ENCODE peak calls at places on chromosomes 2 and 18, in seven cellular contexts. One of them, this sample, is unnamed.

GRCh38 chr2:234673961-234674759 is 177.3 kb upstream of the ARL4C start:
- DNase-seq in kidney: no peak
- DNase-seq in uterus: no peak
- DNase-seq in heart left ventricle: no peak
- DNase-seq in brain microvascular endothelial cell: no peak
- DNase-seq in IMR-90: no peak
- DNase-seq in OCI-LY7: no peak
- DNase-seq in this sample: no peak

GRCh38 chr2:45184606-45185005 is 175.4 kb upstream of the SIX2 start:
- DNase-seq in kidney: no peak
- DNase-seq in uterus: no peak
- DNase-seq in heart left ventricle: no peak
- DNase-seq in brain microvascular endothelial cell: peak; percentile 67
- DNase-seq in IMR-90: peak; percentile 61
- DNase-seq in OCI-LY7: no peak
- DNase-seq in this sample: no peak

GRCh38 chr2:178072383-178073301 is at the start of gene PDE11A:
- DNase-seq in kidney: peak; percentile 92
- DNase-seq in uterus: peak; percentile 36
- DNase-seq in heart left ventricle: peak; percentile 71
- DNase-seq in brain microvascular endothelial cell: peak; percentile 61
- DNase-seq in IMR-90: peak; percentile 66
- DNase-seq in OCI-LY7: no peak
- DNase-seq in this sample: peak; percentile 97

GRCh38 chr2:106147665-106148064 is 46.4 kb downstream of the UXS1 start:
- DNase-seq in kidney: no peak
- DNase-seq in uterus: no peak
- DNase-seq in heart left ventricle: no peak
- DNase-seq in brain microvascular endothelial cell: no peak
- DNase-seq in IMR-90: peak; percentile 12
- DNase-seq in OCI-LY7: no peak
- DNase-seq in this sample: no peak

GRCh38 chr18:50709215-50709614 is 110.6 kb downstream of the MRO start:
- DNase-seq in kidney: no peak
- DNase-seq in uterus: no peak
- DNase-seq in heart left ventricle: no peak
- DNase-seq in brain microvascular endothelial cell: no peak
- DNase-seq in IMR-90: no peak
- DNase-seq in OCI-LY7: no peak
- DNase-seq in this sample: no peak

GRCh38 chr2:187985923-187986322 is 305.8 kb upstream of the GULP1 start:
- DNase-seq in kidney: no peak
- DNase-seq in uterus: no peak
- DNase-seq in heart left ventricle: no peak
- DNase-seq in brain microvascular endothelial cell: peak; percentile 15
- DNase-seq in IMR-90: peak; percentile 19
- DNase-seq in OCI-LY7: no peak
- DNase-seq in this sample: no peak

GRCh38 chr18:54780970-54781369 is 47.3 kb upstream of the RAB27B start:
- DNase-seq in kidney: no peak
- DNase-seq in uterus: no peak
- DNase-seq in heart left ventricle: no peak
- DNase-seq in brain microvascular endothelial cell: no peak
- DNase-seq in IMR-90: no peak
- DNase-seq in OCI-LY7: no peak
- DNase-seq in this sample: no peak

GRCh38 chr2:143730155-143730949 is 601.1 kb downstream of the ARHGAP15 start:
- DNase-seq in kidney: no peak
- DNase-seq in uterus: no peak
- DNase-seq in heart left ventricle: no peak
- DNase-seq in brain microvascular endothelial cell: peak; percentile 35
- DNase-seq in IMR-90: peak; percentile 22
- DNase-seq in OCI-LY7: no peak
- DNase-seq in this sample: no peak

GRCh38 chr2:217066510-217067270 is 206.8 kb upstream of the TNP1 start:
- DNase-seq in kidney: no peak
- DNase-seq in uterus: no peak
- DNase-seq in heart left ventricle: no peak
- DNase-seq in brain microvascular endothelial cell: no peak
- DNase-seq in IMR-90: no peak
- DNase-seq in OCI-LY7: no peak
- DNase-seq in this sample: no peak

GRCh38 chr18:63476666-63477065 is at the start of gene SERPINB5:
- DNase-seq in kidney: no peak
- DNase-seq in uterus: no peak
- DNase-seq in heart left ventricle: no peak
- DNase-seq in brain microvascular endothelial cell: no peak
- DNase-seq in IMR-90: no peak
- DNase-seq in OCI-LY7: no peak
- DNase-seq in this sample: no peak

GRCh38 chr18:44170208-44170880 is 510.3 kb upstream of the SETBP1 start:
- DNase-seq in kidney: no peak
- DNase-seq in uterus: no peak
- DNase-seq in heart left ventricle: no peak
- DNase-seq in brain microvascular endothelial cell: no peak
- DNase-seq in IMR-90: no peak
- DNase-seq in OCI-LY7: no peak
- DNase-seq in this sample: no peak

GRCh38 chr18:79260510-79260909 is 135.2 kb upstream of the NFATC1 start:
- DNase-seq in kidney: no peak
- DNase-seq in uterus: no peak
- DNase-seq in heart left ventricle: no peak
- DNase-seq in brain microvascular endothelial cell: no peak
- DNase-seq in IMR-90: no peak
- DNase-seq in OCI-LY7: peak; percentile 3
- DNase-seq in this sample: no peak

GRCh38 chr2:24411488-24412146 is 51.3 kb upstream of the ITSN2 start:
- DNase-seq in kidney: no peak
- DNase-seq in uterus: no peak
- DNase-seq in heart left ventricle: no peak
- DNase-seq in brain microvascular endothelial cell: no peak
- DNase-seq in IMR-90: no peak
- DNase-seq in OCI-LY7: no peak
- DNase-seq in this sample: no peak

GRCh38 chr2:54899576-54900200 is 150.6 kb downstream of the RTN4 start:
- DNase-seq in kidney: no peak
- DNase-seq in uterus: peak; percentile 18
- DNase-seq in heart left ventricle: no peak
- DNase-seq in brain microvascular endothelial cell: peak; percentile 43
- DNase-seq in IMR-90: peak; percentile 70
- DNase-seq in OCI-LY7: no peak
- DNase-seq in this sample: peak; percentile 27

GRCh38 chr2:25566094-25566493 is 107.3 kb downstream of the DTNB start:
- DNase-seq in kidney: no peak
- DNase-seq in uterus: no peak
- DNase-seq in heart left ventricle: no peak
- DNase-seq in brain microvascular endothelial cell: no peak
- DNase-seq in IMR-90: no peak
- DNase-seq in OCI-LY7: peak; percentile 66
- DNase-seq in this sample: no peak

GRCh38 chr18:48937869-48938750 is 12.7 kb downstream of the SMAD7 start:
- DNase-seq in kidney: no peak
- DNase-seq in uterus: no peak
- DNase-seq in heart left ventricle: no peak
- DNase-seq in brain microvascular endothelial cell: no peak
- DNase-seq in IMR-90: no peak
- DNase-seq in OCI-LY7: no peak
- DNase-seq in this sample: no peak
- H3K27ac ChIP-seq in kidney: peak overlapping the region; percentile 92
- H3K27ac ChIP-seq in uterus: peak overlapping the region; percentile 99
- H3K27ac ChIP-seq in heart left ventricle: no peak overlapping the region
- H3K27ac ChIP-seq in brain microvascular endothelial cell: no peak overlapping the region
- H3K27ac ChIP-seq in IMR-90: no peak overlapping the region
- H3K27ac ChIP-seq in OCI-LY7: no peak overlapping the region
- H3K27ac ChIP-seq in this sample: no peak overlapping the region

DNA sequence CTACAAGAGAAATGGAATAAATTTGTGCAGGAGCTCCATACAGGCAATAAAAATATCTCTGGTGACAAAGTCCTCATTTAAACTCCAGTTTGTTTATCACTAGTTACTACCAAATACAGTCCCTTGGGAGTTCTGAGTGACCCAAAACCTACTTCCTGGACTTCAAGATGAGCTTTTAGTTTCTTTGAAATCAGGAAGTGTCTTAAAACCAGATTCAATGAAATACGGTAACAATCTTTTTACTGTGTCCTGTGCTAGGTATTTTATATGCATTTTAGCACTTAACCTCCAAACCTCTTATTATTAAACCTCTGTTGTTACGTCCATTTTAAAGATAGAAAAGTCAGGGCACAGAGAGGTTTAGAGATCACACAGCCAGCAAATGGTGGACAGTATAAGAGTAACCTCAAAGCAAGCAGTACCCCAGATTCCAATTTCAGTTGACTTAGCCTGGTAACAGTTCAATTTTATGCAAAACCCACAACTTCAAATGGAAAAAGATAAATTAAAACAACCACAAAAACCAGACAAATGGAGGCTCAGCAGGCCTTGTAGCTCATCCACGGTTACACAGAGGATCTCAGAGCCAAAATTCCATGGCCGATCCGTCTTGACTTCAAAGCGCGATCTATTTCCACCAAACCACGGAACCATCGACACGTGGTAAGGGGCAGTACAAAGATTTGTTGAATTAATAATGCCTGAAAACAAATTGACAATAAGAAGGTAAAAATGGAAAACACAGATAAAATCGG is 1.3 kb upstream of the KCMF1 start:
- DNase-seq in kidney: no peak
- DNase-seq in uterus: no peak
- DNase-seq in heart left ventricle: no peak
- DNase-seq in brain microvascular endothelial cell: no peak
- DNase-seq in IMR-90: peak; percentile 31
- DNase-seq in OCI-LY7: peak; percentile 63
- DNase-seq in this sample: no peak
- H3K36me3 ChIP-seq in kidney: no peaks in the 10 kb centered on the region
- H3K36me3 ChIP-seq in uterus: no peaks in the 10 kb centered on the region
- H3K36me3 ChIP-seq in heart left ventricle: peaks cover 11% of the 10 kb centered on the region
- H3K36me3 ChIP-seq in brain microvascular endothelial cell: no peaks in the 10 kb centered on the region
- H3K36me3 ChIP-seq in IMR-90: peaks cover 8% of the 10 kb centered on the region
- H3K36me3 ChIP-seq in OCI-LY7: peaks cover 43% of the 10 kb centered on the region
- H3K36me3 ChIP-seq in this sample: no peaks in the 10 kb centered on the region

GRCh38 chr2:42906115-42906556 is 113.8 kb upstream of the HAAO start:
- DNase-seq in kidney: no peak
- DNase-seq in uterus: no peak
- DNase-seq in heart left ventricle: no peak
- DNase-seq in brain microvascular endothelial cell: no peak
- DNase-seq in IMR-90: no peak
- DNase-seq in OCI-LY7: no peak
- DNase-seq in this sample: no peak

GRCh38 chr2:42902939-42903709 is 110.7 kb upstream of the HAAO start:
- DNase-seq in kidney: no peak
- DNase-seq in uterus: no peak
- DNase-seq in heart left ventricle: no peak
- DNase-seq in brain microvascular endothelial cell: no peak
- DNase-seq in IMR-90: no peak
- DNase-seq in OCI-LY7: no peak
- DNase-seq in this sample: no peak

GRCh38 chr2:42905341-42906114 is 113.1 kb upstream of the HAAO start:
- DNase-seq in kidney: no peak
- DNase-seq in uterus: no peak
- DNase-seq in heart left ventricle: peak; percentile 50
- DNase-seq in brain microvascular endothelial cell: no peak
- DNase-seq in IMR-90: no peak
- DNase-seq in OCI-LY7: no peak
- DNase-seq in this sample: no peak

GRCh38 chr2:42903821-42904575 is 111.6 kb upstream of the HAAO start:
- DNase-seq in kidney: no peak
- DNase-seq in uterus: no peak
- DNase-seq in heart left ventricle: no peak
- DNase-seq in brain microvascular endothelial cell: no peak
- DNase-seq in IMR-90: no peak
- DNase-seq in OCI-LY7: no peak
- DNase-seq in this sample: peak; percentile 38

GRCh38 chr2:42904576-42904876 is 112.1 kb upstream of the HAAO start:
- DNase-seq in kidney: no peak
- DNase-seq in uterus: no peak
- DNase-seq in heart left ventricle: no peak
- DNase-seq in brain microvascular endothelial cell: no peak
- DNase-seq in IMR-90: no peak
- DNase-seq in OCI-LY7: no peak
- DNase-seq in this sample: no peak
- H3K27ac ChIP-seq in kidney: no peak overlapping the region
- H3K27ac ChIP-seq in uterus: peak overlapping the region; percentile 87
- H3K27ac ChIP-seq in heart left ventricle: no peak overlapping the region
- H3K27ac ChIP-seq in brain microvascular endothelial cell: no peak overlapping the region
- H3K27ac ChIP-seq in IMR-90: no peak overlapping the region
- H3K27ac ChIP-seq in OCI-LY7: no peak overlapping the region
- H3K27ac ChIP-seq in this sample: no peak overlapping the region

DNA sequence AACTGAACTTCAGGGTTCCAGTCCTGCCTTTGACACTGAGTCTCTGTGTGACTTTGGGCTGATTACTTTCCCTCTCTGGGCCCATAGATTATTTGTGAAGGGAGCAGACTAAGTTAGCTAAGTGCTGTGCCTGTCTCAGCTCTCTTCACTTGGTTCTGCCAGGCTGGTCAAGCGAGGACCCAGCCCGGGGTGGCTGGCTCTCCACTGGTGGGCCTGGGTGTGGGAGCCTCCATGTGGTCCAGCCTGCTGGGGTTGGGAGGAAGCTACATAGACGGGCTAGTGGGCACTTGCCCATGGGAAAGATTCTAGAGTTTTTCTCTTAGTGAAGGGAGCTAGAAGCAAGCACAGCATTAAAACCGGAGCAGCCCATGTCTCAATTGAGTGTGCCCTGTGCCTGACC is 59.0 kb downstream of the DYSF start:
- DNase-seq in kidney: no peak
- DNase-seq in uterus: no peak
- DNase-seq in heart left ventricle: no peak
- DNase-seq in brain microvascular endothelial cell: no peak
- DNase-seq in IMR-90: no peak
- DNase-seq in OCI-LY7: no peak
- DNase-seq in this sample: no peak
- H3K36me3 ChIP-seq in kidney: no peaks in the 10 kb centered on the region
- H3K36me3 ChIP-seq in uterus: no peaks in the 10 kb centered on the region
- H3K36me3 ChIP-seq in heart left ventricle: peaks cover 38% of the 10 kb centered on the region
- H3K36me3 ChIP-seq in brain microvascular endothelial cell: peaks cover 5% of the 10 kb centered on the region
- H3K36me3 ChIP-seq in IMR-90: no peaks in the 10 kb centered on the region
- H3K36me3 ChIP-seq in OCI-LY7: no peaks in the 10 kb centered on the region
- H3K36me3 ChIP-seq in this sample: no peaks in the 10 kb centered on the region

GRCh38 chr2:794554-795244 is 117.5 kb upstream of the TMEM18 start:
- DNase-seq in kidney: no peak
- DNase-seq in uterus: no peak
- DNase-seq in heart left ventricle: no peak
- DNase-seq in brain microvascular endothelial cell: no peak
- DNase-seq in IMR-90: no peak
- DNase-seq in OCI-LY7: no peak
- DNase-seq in this sample: no peak
- H3K27ac ChIP-seq in kidney: no peak overlapping the region
- H3K27ac ChIP-seq in uterus: peak overlapping the region; percentile 74
- H3K27ac ChIP-seq in heart left ventricle: no peak overlapping the region
- H3K27ac ChIP-seq in brain microvascular endothelial cell: no peak overlapping the region
- H3K27ac ChIP-seq in IMR-90: no peak overlapping the region
- H3K27ac ChIP-seq in OCI-LY7: no peak overlapping the region
- H3K27ac ChIP-seq in this sample: no peak overlapping the region